ENCODE peak calls at places on chromosomes 7 and 10, in four cellular contexts. Q, I, Y and C are unnamed samples.

GRCh38 chr10:1635340-1635739 is 102.0 kb downstream of the ADARB2 start:
- DNase-seq in Y (no peak), Q (no peak), I (no peak), C (no peak)

GRCh38 chr7:75928600-75928939 is 13.6 kb downstream of the POR start:
- DNase-seq in I (no peak), Q (no peak), Y (no peak), C (no peak)

GRCh38 chr10:90871761-90872647 is at the start of gene RPP30:
- DNase-seq in Y (peak), Q (peak), I (peak), C (peak)

GRCh38 chr7:75534727-75535307 is 42.7 kb downstream of the SPDYE5 start:
- DNase-seq in I (no peak), Q (peak), Y (peak), C (no peak)

GRCh38 chr10:70119623-70120022 is 13.0 kb downstream of the AIFM2 start:
- DNase-seq in I (no peak), Q (no peak), Y (no peak), C (no peak)

GRCh38 chr10:5416981-5417380 is 4.6 kb downstream of the NET1 start:
- DNase-seq in Q (no peak), I (no peak), Y (no peak), C (no peak)

GRCh38 chr7:29878081-29878688 is 71.9 kb downstream of the WIPF3 start:
- DNase-seq in I (no peak), Y (no peak), Q (peak), C (peak)

GRCh38 chr7:129401968-129402860 is 32.0 kb upstream of the STRIP2 start:
- DNase-seq in I (no peak), Q (no peak), Y (no peak), C (no peak)

GRCh38 chr7:84701524-84702306 is 485.1 kb downstream of the SEMA3D start:
- DNase-seq in Y (peak), Q (peak), I (no peak), C (no peak)

GRCh38 chr7:73704640-73705550 is 14.6 kb downstream of the STX1A start:
- DNase-seq in Y (no peak), Q (peak), I (no peak), C (no peak)

GRCh38 chr10:69093933-69094332 is 6.0 kb downstream of the SRGN start:
- DNase-seq in I (no peak), Q (peak), Y (no peak), C (no peak)

GRCh38 chr10:13629116-13629515 is 42.4 kb downstream of the PRPF18 start:
- DNase-seq in Y (no peak), Q (peak), I (no peak), C (no peak)

GRCh38 chr7:111364413-111364812 is 197.9 kb downstream of the IMMP2L start:
- DNase-seq in Q (peak), I (no peak), Y (peak), C (no peak)